ENCODE peak calls at places on chromosome 21, in six cellular contexts. One of them, this sample, is unnamed.

GRCh38 chr21:26756491-26757159 is 88.6 kb downstream of the ADAMTS1 start:
- DNase-seq in Karpas-422: no peak
- DNase-seq in stimulated activated CD8-positive, alpha-beta memory T cell treated with anti-CD3 and anti-CD28 coated beads, Interleukin-2, amount 100 ng/mL, for 1 hour: no peak
- DNase-seq in GM10248: no peak
- DNase-seq in NCI-H2029: no peak
- DNase-seq in activated T-cell treated with anti-CD3 and anti-CD28 coated beads, Interleukin-2, amount 50 U/mL, for 4 hours: no peak
- DNase-seq in this sample: no peak

GRCh38 chr21:41477641-41478318 is 30.2 kb downstream of the TMPRSS2 start:
- DNase-seq in activated T-cell treated with anti-CD3 and anti-CD28 coated beads, Interleukin-2, amount 50 U/mL, for 4 hours: no peak
- DNase-seq in GM10248: no peak
- DNase-seq in stimulated activated CD8-positive, alpha-beta memory T cell treated with anti-CD3 and anti-CD28 coated beads, Interleukin-2, amount 100 ng/mL, for 1 hour: no peak
- DNase-seq in Karpas-422: no peak
- DNase-seq in NCI-H2029: peak; percentile 45
- DNase-seq in this sample: no peak

GRCh38 chr21:16046625-16047340 is 317.0 kb downstream of the USP25 start:
- DNase-seq in activated T-cell treated with anti-CD3 and anti-CD28 coated beads, Interleukin-2, amount 50 U/mL, for 4 hours: no peak
- DNase-seq in GM10248: no peak
- DNase-seq in stimulated activated CD8-positive, alpha-beta memory T cell treated with anti-CD3 and anti-CD28 coated beads, Interleukin-2, amount 100 ng/mL, for 1 hour: no peak
- DNase-seq in Karpas-422: no peak
- DNase-seq in NCI-H2029: no peak
- DNase-seq in this sample: no peak

GRCh38 chr21:36705679-36706481 is 7.0 kb downstream of the SIM2 start:
- DNase-seq in GM10248: no peak
- DNase-seq in activated T-cell treated with anti-CD3 and anti-CD28 coated beads, Interleukin-2, amount 50 U/mL, for 4 hours: no peak
- DNase-seq in NCI-H2029: no peak
- DNase-seq in Karpas-422: no peak
- DNase-seq in stimulated activated CD8-positive, alpha-beta memory T cell treated with anti-CD3 and anti-CD28 coated beads, Interleukin-2, amount 100 ng/mL, for 1 hour: no peak
- DNase-seq in this sample: peak; percentile 33

GRCh38 chr21:42257091-42257760 is 38.3 kb downstream of the ABCG1 start:
- DNase-seq in activated T-cell treated with anti-CD3 and anti-CD28 coated beads, Interleukin-2, amount 50 U/mL, for 4 hours: no peak
- DNase-seq in Karpas-422: no peak
- DNase-seq in NCI-H2029: no peak
- DNase-seq in stimulated activated CD8-positive, alpha-beta memory T cell treated with anti-CD3 and anti-CD28 coated beads, Interleukin-2, amount 100 ng/mL, for 1 hour: no peak
- DNase-seq in GM10248: no peak
- DNase-seq in this sample: no peak

GRCh38 chr21:45548711-45549491 is 6.7 kb upstream of the SLC19A1 start:
- DNase-seq in NCI-H2029: no peak
- DNase-seq in GM10248: no peak
- DNase-seq in stimulated activated CD8-positive, alpha-beta memory T cell treated with anti-CD3 and anti-CD28 coated beads, Interleukin-2, amount 100 ng/mL, for 1 hour: no peak
- DNase-seq in activated T-cell treated with anti-CD3 and anti-CD28 coated beads, Interleukin-2, amount 50 U/mL, for 4 hours: no peak
- DNase-seq in Karpas-422: no peak
- DNase-seq in this sample: no peak

GRCh38 chr21:38806942-38807284 is 1.2 kb downstream of the ETS2 start:
- DNase-seq in NCI-H2029: no peak
- DNase-seq in activated T-cell treated with anti-CD3 and anti-CD28 coated beads, Interleukin-2, amount 50 U/mL, for 4 hours: no peak
- DNase-seq in stimulated activated CD8-positive, alpha-beta memory T cell treated with anti-CD3 and anti-CD28 coated beads, Interleukin-2, amount 100 ng/mL, for 1 hour: no peak
- DNase-seq in Karpas-422: no peak
- DNase-seq in GM10248: no peak
- DNase-seq in this sample: no peak

GRCh38 chr21:15731243-15731613 is 1.4 kb downstream of the USP25 start:
- DNase-seq in Karpas-422: peak; percentile 58
- DNase-seq in activated T-cell treated with anti-CD3 and anti-CD28 coated beads, Interleukin-2, amount 50 U/mL, for 4 hours: no peak
- DNase-seq in NCI-H2029: no peak
- DNase-seq in GM10248: no peak
- DNase-seq in stimulated activated CD8-positive, alpha-beta memory T cell treated with anti-CD3 and anti-CD28 coated beads, Interleukin-2, amount 100 ng/mL, for 1 hour: no peak
- DNase-seq in this sample: no peak

GRCh38 chr21:41839387-41840000 is 39.6 kb downstream of the PRDM15 start:
- DNase-seq in GM10248: no peak
- DNase-seq in stimulated activated CD8-positive, alpha-beta memory T cell treated with anti-CD3 and anti-CD28 coated beads, Interleukin-2, amount 100 ng/mL, for 1 hour: no peak
- DNase-seq in Karpas-422: no peak
- DNase-seq in NCI-H2029: no peak
- DNase-seq in activated T-cell treated with anti-CD3 and anti-CD28 coated beads, Interleukin-2, amount 50 U/mL, for 4 hours: no peak
- DNase-seq in this sample: no peak

GRCh38 chr21:29287383-29287782 is 11.3 kb upstream of the BACH1 start:
- DNase-seq in Karpas-422: no peak
- DNase-seq in GM10248: no peak
- DNase-seq in activated T-cell treated with anti-CD3 and anti-CD28 coated beads, Interleukin-2, amount 50 U/mL, for 4 hours: no peak
- DNase-seq in stimulated activated CD8-positive, alpha-beta memory T cell treated with anti-CD3 and anti-CD28 coated beads, Interleukin-2, amount 100 ng/mL, for 1 hour: no peak
- DNase-seq in NCI-H2029: no peak
- DNase-seq in this sample: no peak

GRCh38 chr21:16086936-16087335 is 357.2 kb downstream of the USP25 start:
- DNase-seq in stimulated activated CD8-positive, alpha-beta memory T cell treated with anti-CD3 and anti-CD28 coated beads, Interleukin-2, amount 100 ng/mL, for 1 hour: no peak
- DNase-seq in NCI-H2029: no peak
- DNase-seq in GM10248: no peak
- DNase-seq in Karpas-422: no peak
- DNase-seq in activated T-cell treated with anti-CD3 and anti-CD28 coated beads, Interleukin-2, amount 50 U/mL, for 4 hours: no peak
- DNase-seq in this sample: no peak

GRCh38 chr21:37710555-37711293 is 205.5 kb downstream of the KCNJ6 start:
- DNase-seq in NCI-H2029: peak; percentile 20
- DNase-seq in stimulated activated CD8-positive, alpha-beta memory T cell treated with anti-CD3 and anti-CD28 coated beads, Interleukin-2, amount 100 ng/mL, for 1 hour: no peak
- DNase-seq in GM10248: no peak
- DNase-seq in Karpas-422: no peak
- DNase-seq in activated T-cell treated with anti-CD3 and anti-CD28 coated beads, Interleukin-2, amount 50 U/mL, for 4 hours: no peak
- DNase-seq in this sample: no peak

GRCh38 chr21:23887709-23888303 is 1719.5 kb downstream of the MRPL39 start:
- DNase-seq in activated T-cell treated with anti-CD3 and anti-CD28 coated beads, Interleukin-2, amount 50 U/mL, for 4 hours: peak; percentile 22
- DNase-seq in Karpas-422: no peak
- DNase-seq in GM10248: no peak
- DNase-seq in stimulated activated CD8-positive, alpha-beta memory T cell treated with anti-CD3 and anti-CD28 coated beads, Interleukin-2, amount 100 ng/mL, for 1 hour: peak; percentile 2
- DNase-seq in NCI-H2029: peak; percentile 29
- DNase-seq in this sample: no peak

GRCh38 chr21:35325953-35326352 is 276.9 kb upstream of the RUNX1 start:
- DNase-seq in NCI-H2029: no peak
- DNase-seq in stimulated activated CD8-positive, alpha-beta memory T cell treated with anti-CD3 and anti-CD28 coated beads, Interleukin-2, amount 100 ng/mL, for 1 hour: no peak
- DNase-seq in Karpas-422: no peak
- DNase-seq in GM10248: no peak
- DNase-seq in activated T-cell treated with anti-CD3 and anti-CD28 coated beads, Interleukin-2, amount 50 U/mL, for 4 hours: no peak
- DNase-seq in this sample: no peak

GRCh38 chr21:43318841-43319781 is 107.8 kb downstream of the SIK1 start:
- DNase-seq in GM10248: peak; percentile 46
- DNase-seq in NCI-H2029: no peak
- DNase-seq in activated T-cell treated with anti-CD3 and anti-CD28 coated beads, Interleukin-2, amount 50 U/mL, for 4 hours: no peak
- DNase-seq in Karpas-422: peak; percentile 91
- DNase-seq in stimulated activated CD8-positive, alpha-beta memory T cell treated with anti-CD3 and anti-CD28 coated beads, Interleukin-2, amount 100 ng/mL, for 1 hour: no peak
- DNase-seq in this sample: no peak

GRCh38 chr21:45507888-45508508 is 34.2 kb downstream of the SLC19A1 start:
- DNase-seq in activated T-cell treated with anti-CD3 and anti-CD28 coated beads, Interleukin-2, amount 50 U/mL, for 4 hours: no peak
- DNase-seq in Karpas-422: no peak
- DNase-seq in NCI-H2029: no peak
- DNase-seq in GM10248: no peak
- DNase-seq in stimulated activated CD8-positive, alpha-beta memory T cell treated with anti-CD3 and anti-CD28 coated beads, Interleukin-2, amount 100 ng/mL, for 1 hour: no peak
- DNase-seq in this sample: no peak